ENCODE peak calls at places on chromosome 7, in six cellular contexts. Z is right lobe of liver, I is lower lobe of right lung, O is mucosa of descending colon, H is adrenal gland, W is right atrium auricular region. B is an unnamed sample. For H3K36me3, the result is how much of the 10 kb centered on the place peaks cover.

GRCh38 chr7:171912-172515 is 20.4 kb upstream of the FAM20C start:
- DNase-seq in Z (no peak), I (peak), O (peak), H (no peak), W (no peak), B (no peak)

GRCh38 chr7:142248-142955 is 50.0 kb upstream of the FAM20C start:
- DNase-seq in Z (peak), I (no peak), O (peak), H (no peak), W (peak), B (peak)

GRCh38 chr7:139943391-139943790 is 114.3 kb downstream of the TBXAS1 start:
- DNase-seq in Z (no peak), I (no peak), O (no peak), H (no peak), W (no peak), B (no peak)

GRCh38 chr7:129793506-129794310 is 159.1 kb downstream of the UBE2H start:
- DNase-seq in Z (no peak), I (no peak), O (no peak), H (no peak), W (no peak), B (peak)

GRCh38 chr7:33459340-33459751 is 330.0 kb downstream of the BBS9 start:
- DNase-seq in Z (no peak), I (no peak), O (no peak), H (no peak), W (no peak), B (no peak)

GRCh38 chr7:192035-192649 is at the start of gene FAM20C:
- DNase-seq in Z (peak), I (peak), O (peak), H (peak), W (peak), B (peak)

GRCh38 chr7:77802557-77803410 is 4.2 kb downstream of the PHTF2 start:
- DNase-seq in Z (no peak), I (no peak), O (no peak), H (no peak), W (no peak), B (no peak)

GRCh38 chr7:153109561-153109960 is 350.0 kb downstream of the ACTR3B start:
- DNase-seq in Z (no peak), I (no peak), O (no peak), H (no peak), W (no peak), B (no peak)

GRCh38 chr7:1882451-1882850 is 212.4 kb downstream of the ELFN1 start:
- DNase-seq in Z (no peak), I (no peak), O (no peak), H (no peak), W (no peak), B (peak)

DNA sequence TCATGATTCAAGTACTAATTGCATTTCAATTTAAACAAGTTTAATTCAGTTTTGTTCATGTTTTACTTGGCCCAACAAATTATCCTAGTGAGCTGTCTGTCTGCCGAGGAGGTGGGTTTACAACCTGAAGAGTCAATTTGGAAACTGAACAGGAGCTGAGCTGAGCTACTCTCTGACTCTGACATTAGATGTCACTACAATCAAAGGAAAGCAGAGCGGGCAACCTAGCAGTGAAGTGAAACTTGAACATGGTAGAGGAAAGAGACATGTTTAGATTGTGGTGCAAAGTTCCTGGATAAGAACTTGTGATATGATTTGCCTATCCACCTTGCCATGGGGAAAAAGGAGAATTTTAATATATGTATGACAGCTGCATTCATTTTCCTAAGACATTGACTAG is 9.6 kb upstream of the AGR3 start:
- DNase-seq in Z (no peak), I (no peak), O (no peak), H (no peak), W (no peak), B (no peak)
- TF ChIP-seq CTCF in Z (peak), I (peak), O (peak), H (peak), W (peak), B (peak)

GRCh38 chr7:157615852-157616251 is 279.0 kb downstream of the DNAJB6 start:
- DNase-seq in Z (no peak), I (no peak), O (no peak), H (no peak), W (no peak), B (no peak)
- H3K36me3 ChIP-seq in Z (under half), I (under half), O (under half), H (under half), W (under half), B (under half)

GRCh38 chr7:106521115-106521514 is 139.8 kb downstream of the CCDC71L start:
- DNase-seq in Z (no peak), I (no peak), O (no peak), H (no peak), W (no peak), B (no peak)
- TF ChIP-seq CTCF in Z (no peak), I (no peak), O (no peak), H (no peak), W (no peak), B (no peak)

GRCh38 chr7:135185471-135186260 is 15.2 kb upstream of the CYREN start:
- DNase-seq in Z (no peak), I (no peak), O (no peak), H (no peak), W (no peak), B (peak)
- H3K36me3 ChIP-seq in Z (under half), I (half or more), O (under half), H (under half), W (half or more), B (half or more)

DNA sequence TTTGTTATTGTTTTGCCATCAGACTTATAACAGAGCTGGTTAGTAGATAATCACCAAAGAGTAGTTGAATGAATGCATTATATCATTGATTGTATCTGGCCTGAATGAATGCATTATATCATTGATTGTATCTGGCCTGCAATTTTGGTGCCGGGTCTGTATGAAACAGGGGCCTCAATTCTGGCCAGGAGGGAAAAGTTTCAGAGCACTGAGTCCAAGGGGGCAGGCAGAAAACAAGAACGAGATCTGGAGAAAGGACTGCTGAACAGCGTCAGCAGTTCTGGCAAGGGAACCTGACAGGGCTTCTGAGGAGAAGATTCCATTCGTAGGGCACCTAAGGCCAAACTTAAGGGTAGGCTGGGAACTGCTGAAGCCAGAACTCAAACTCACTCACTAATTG is 128.0 kb downstream of the SEMA3C start:
- DNase-seq in Z (no peak), I (no peak), O (no peak), H (no peak), W (no peak), B (no peak)
- TF ChIP-seq CTCF in Z (no peak), I (no peak), O (no peak), H (no peak), W (no peak), B (no peak)

GRCh38 chr7:148486937-148487336 is 103.6 kb upstream of the C7orf33 start:
- DNase-seq in Z (no peak), I (no peak), O (no peak), H (no peak), W (no peak), B (no peak)
- H3K36me3 ChIP-seq in Z (under half), I (under half), O (under half), H (under half), W (under half), B (under half)

GRCh38 chr7:54664235-54665228 is 94.5 kb downstream of the SEC61G start:
- DNase-seq in Z (peak), I (no peak), O (peak), H (peak), W (no peak), B (peak)
- TF ChIP-seq CTCF in Z (peak), I (peak), O (no peak), H (peak), W (no peak), B (peak)

DNA sequence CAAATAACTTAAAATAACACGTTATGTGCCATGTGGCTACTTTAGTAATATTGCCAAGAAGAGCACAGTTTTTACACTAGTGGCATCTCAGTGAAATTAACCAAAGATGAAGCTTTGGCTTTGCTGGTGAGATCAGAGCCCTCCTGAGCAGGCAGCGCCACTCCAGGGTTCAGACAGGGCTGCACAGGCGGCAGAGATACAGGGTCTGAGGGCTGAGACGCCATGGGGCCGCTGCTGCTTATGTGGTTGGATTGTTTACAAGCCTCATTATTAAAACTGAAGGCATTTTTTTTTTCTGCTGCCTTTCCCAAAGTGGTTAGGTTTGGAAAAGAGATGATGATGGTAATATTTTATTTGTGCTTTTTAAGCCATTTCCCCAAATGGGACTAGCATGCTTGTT is 68.8 kb upstream of the DNAJB6 start:
- DNase-seq in Z (no peak), I (no peak), O (peak), H (no peak), W (no peak), B (no peak)
- H3K36me3 ChIP-seq in Z (under half), I (half or more), O (under half), H (under half), W (half or more), B (under half)

B was measured in kidney.